ENCODE peak calls at places on chromosomes 1 and 21, in nine cellular contexts. One of them, this sample, is unnamed.

GRCh38 chr1:7857951-7858350 is 5.1 kb upstream of the UTS2 start:
- DNase-seq in bronchial epithelial cell: no peak
- DNase-seq in AG04449: no peak
- DNase-seq in mammary epithelial cell: no peak
- DNase-seq in testis: no peak
- DNase-seq in SK-N-SH: no peak
- DNase-seq in heart left ventricle: no peak
- DNase-seq in HCT116: no peak
- DNase-seq in fibroblast of the aortic adventitia: no peak
- DNase-seq in this sample: no peak

GRCh38 chr1:204268101-204268500 is 54.3 kb upstream of the GOLT1A start:
- DNase-seq in bronchial epithelial cell: no peak
- DNase-seq in AG04449: no peak
- DNase-seq in mammary epithelial cell: no peak
- DNase-seq in testis: no peak
- DNase-seq in SK-N-SH: no peak
- DNase-seq in heart left ventricle: no peak
- DNase-seq in HCT116: no peak
- DNase-seq in fibroblast of the aortic adventitia: no peak
- DNase-seq in this sample: no peak

GRCh38 chr1:36865080-36865900 is 169.0 kb downstream of the GRIK3 start:
- DNase-seq in bronchial epithelial cell: no peak
- DNase-seq in AG04449: no peak
- DNase-seq in mammary epithelial cell: no peak
- DNase-seq in testis: no peak
- DNase-seq in SK-N-SH: peak
- DNase-seq in heart left ventricle: no peak
- DNase-seq in HCT116: no peak
- DNase-seq in fibroblast of the aortic adventitia: no peak
- DNase-seq in this sample: no peak

GRCh38 chr21:32140212-32141008 is 138.4 kb downstream of the MIS18A start:
- DNase-seq in bronchial epithelial cell: no peak
- DNase-seq in AG04449: no peak
- DNase-seq in mammary epithelial cell: no peak
- DNase-seq in testis: no peak
- DNase-seq in SK-N-SH: peak
- DNase-seq in heart left ventricle: no peak
- DNase-seq in HCT116: no peak
- DNase-seq in fibroblast of the aortic adventitia: no peak
- DNase-seq in this sample: no peak

GRCh38 chr1:67393240-67393639 is 37.0 kb downstream of the SERBP1 start:
- DNase-seq in bronchial epithelial cell: no peak
- DNase-seq in AG04449: no peak
- DNase-seq in mammary epithelial cell: no peak
- DNase-seq in testis: no peak
- DNase-seq in SK-N-SH: no peak
- DNase-seq in heart left ventricle: peak
- DNase-seq in HCT116: no peak
- DNase-seq in fibroblast of the aortic adventitia: no peak
- DNase-seq in this sample: no peak

GRCh38 chr1:39900662-39901485 is 843 bp downstream of the MYCL start:
- DNase-seq in bronchial epithelial cell: no peak
- DNase-seq in AG04449: no peak
- DNase-seq in mammary epithelial cell: peak
- DNase-seq in testis: no peak
- DNase-seq in SK-N-SH: peak
- DNase-seq in heart left ventricle: peak
- DNase-seq in HCT116: no peak
- DNase-seq in fibroblast of the aortic adventitia: no peak
- DNase-seq in this sample: no peak

GRCh38 chr1:167110586-167110985 is 16.7 kb downstream of the STYXL2 start:
- DNase-seq in bronchial epithelial cell: no peak
- DNase-seq in AG04449: no peak
- DNase-seq in mammary epithelial cell: no peak
- DNase-seq in testis: no peak
- DNase-seq in SK-N-SH: no peak
- DNase-seq in heart left ventricle: no peak
- DNase-seq in HCT116: no peak
- DNase-seq in fibroblast of the aortic adventitia: no peak
- DNase-seq in this sample: no peak

GRCh38 chr1:182377175-182377574 is 14.4 kb downstream of the GLUL start:
- DNase-seq in bronchial epithelial cell: peak
- DNase-seq in AG04449: no peak
- DNase-seq in mammary epithelial cell: peak
- DNase-seq in testis: no peak
- DNase-seq in SK-N-SH: no peak
- DNase-seq in heart left ventricle: no peak
- DNase-seq in HCT116: no peak
- DNase-seq in fibroblast of the aortic adventitia: no peak
- DNase-seq in this sample: no peak

GRCh38 chr1:51354417-51354816 is 24.1 kb upstream of the TTC39A start:
- DNase-seq in bronchial epithelial cell: no peak
- DNase-seq in AG04449: no peak
- DNase-seq in mammary epithelial cell: no peak
- DNase-seq in testis: no peak
- DNase-seq in SK-N-SH: no peak
- DNase-seq in heart left ventricle: no peak
- DNase-seq in HCT116: no peak
- DNase-seq in fibroblast of the aortic adventitia: no peak
- DNase-seq in this sample: no peak

GRCh38 chr1:39529901-39530535 is 38.6 kb downstream of the BMP8A start:
- DNase-seq in bronchial epithelial cell: no peak
- DNase-seq in AG04449: no peak
- DNase-seq in mammary epithelial cell: no peak
- DNase-seq in testis: no peak
- DNase-seq in SK-N-SH: no peak
- DNase-seq in heart left ventricle: no peak
- DNase-seq in HCT116: no peak
- DNase-seq in fibroblast of the aortic adventitia: no peak
- DNase-seq in this sample: no peak

GRCh38 chr1:1304331-1305299 is 3.1 kb downstream of the ACAP3 start:
- DNase-seq in bronchial epithelial cell: peak
- DNase-seq in AG04449: no peak
- DNase-seq in mammary epithelial cell: peak
- DNase-seq in testis: peak
- DNase-seq in SK-N-SH: peak
- DNase-seq in heart left ventricle: peak
- DNase-seq in HCT116: no peak
- DNase-seq in fibroblast of the aortic adventitia: peak
- DNase-seq in this sample: peak

GRCh38 chr1:214277704-214278635 is 3.0 kb upstream of the SMYD2 start:
- DNase-seq in bronchial epithelial cell: no peak
- DNase-seq in AG04449: no peak
- DNase-seq in mammary epithelial cell: no peak
- DNase-seq in testis: no peak
- DNase-seq in SK-N-SH: no peak
- DNase-seq in heart left ventricle: peak
- DNase-seq in HCT116: no peak
- DNase-seq in fibroblast of the aortic adventitia: peak
- DNase-seq in this sample: no peak

GRCh38 chr1:113517346-113517745 is 127.0 kb downstream of the MAGI3 start:
- DNase-seq in bronchial epithelial cell: no peak
- DNase-seq in AG04449: no peak
- DNase-seq in mammary epithelial cell: no peak
- DNase-seq in testis: no peak
- DNase-seq in SK-N-SH: no peak
- DNase-seq in heart left ventricle: no peak
- DNase-seq in HCT116: no peak
- DNase-seq in fibroblast of the aortic adventitia: no peak
- DNase-seq in this sample: no peak

GRCh38 chr1:46671554-46671953 is at the start of gene TEX38:
- DNase-seq in bronchial epithelial cell: no peak
- DNase-seq in AG04449: no peak
- DNase-seq in mammary epithelial cell: no peak
- DNase-seq in testis: no peak
- DNase-seq in SK-N-SH: no peak
- DNase-seq in heart left ventricle: no peak
- DNase-seq in HCT116: no peak
- DNase-seq in fibroblast of the aortic adventitia: no peak
- DNase-seq in this sample: no peak

GRCh38 chr1:17759114-17759513 is 4.0 kb downstream of the ACTL8 start:
- DNase-seq in bronchial epithelial cell: no peak
- DNase-seq in AG04449: no peak
- DNase-seq in mammary epithelial cell: no peak
- DNase-seq in testis: peak
- DNase-seq in SK-N-SH: no peak
- DNase-seq in heart left ventricle: no peak
- DNase-seq in HCT116: peak
- DNase-seq in fibroblast of the aortic adventitia: no peak
- DNase-seq in this sample: no peak

GRCh38 chr1:234865171-234866006 is 255.4 kb upstream of the IRF2BP2 start:
- DNase-seq in bronchial epithelial cell: no peak
- DNase-seq in AG04449: no peak
- DNase-seq in mammary epithelial cell: no peak
- DNase-seq in testis: no peak
- DNase-seq in SK-N-SH: no peak
- DNase-seq in heart left ventricle: no peak
- DNase-seq in HCT116: no peak
- DNase-seq in fibroblast of the aortic adventitia: no peak
- DNase-seq in this sample: no peak

GRCh38 chr1:89609781-89610456 is 23.0 kb upstream of the LRRC8C start:
- DNase-seq in bronchial epithelial cell: no peak
- DNase-seq in AG04449: no peak
- DNase-seq in mammary epithelial cell: no peak
- DNase-seq in testis: no peak
- DNase-seq in SK-N-SH: no peak
- DNase-seq in heart left ventricle: no peak
- DNase-seq in HCT116: no peak
- DNase-seq in fibroblast of the aortic adventitia: no peak
- DNase-seq in this sample: no peak

GRCh38 chr1:161935264-161935663 is 88.4 kb downstream of the OLFML2B start:
- DNase-seq in bronchial epithelial cell: no peak
- DNase-seq in AG04449: no peak
- DNase-seq in mammary epithelial cell: no peak
- DNase-seq in testis: no peak
- DNase-seq in SK-N-SH: no peak
- DNase-seq in heart left ventricle: no peak
- DNase-seq in HCT116: no peak
- DNase-seq in fibroblast of the aortic adventitia: no peak
- DNase-seq in this sample: no peak

GRCh38 chr1:39564340-39564739 is 12.2 kb downstream of the PABPC4 start:
- DNase-seq in bronchial epithelial cell: no peak
- DNase-seq in AG04449: no peak
- DNase-seq in mammary epithelial cell: no peak
- DNase-seq in testis: no peak
- DNase-seq in SK-N-SH: no peak
- DNase-seq in heart left ventricle: no peak
- DNase-seq in HCT116: no peak
- DNase-seq in fibroblast of the aortic adventitia: no peak
- DNase-seq in this sample: no peak

GRCh38 chr1:15353839-15354579 is 55.7 kb upstream of the EFHD2 start:
- DNase-seq in bronchial epithelial cell: no peak
- DNase-seq in AG04449: no peak
- DNase-seq in mammary epithelial cell: no peak
- DNase-seq in testis: no peak
- DNase-seq in SK-N-SH: peak
- DNase-seq in heart left ventricle: no peak
- DNase-seq in HCT116: peak
- DNase-seq in fibroblast of the aortic adventitia: no peak
- DNase-seq in this sample: no peak

GRCh38 chr1:66503841-66504470 is 30.0 kb upstream of the SGIP1 start:
- DNase-seq in bronchial epithelial cell: peak
- DNase-seq in AG04449: no peak
- DNase-seq in mammary epithelial cell: peak
- DNase-seq in testis: peak
- DNase-seq in SK-N-SH: peak
- DNase-seq in heart left ventricle: peak
- DNase-seq in HCT116: peak
- DNase-seq in fibroblast of the aortic adventitia: peak
- DNase-seq in this sample: peak

GRCh38 chr1:182833271-182833670 is 5.9 kb upstream of the DHX9 start:
- DNase-seq in bronchial epithelial cell: peak
- DNase-seq in AG04449: no peak
- DNase-seq in mammary epithelial cell: peak
- DNase-seq in testis: no peak
- DNase-seq in SK-N-SH: no peak
- DNase-seq in heart left ventricle: no peak
- DNase-seq in HCT116: no peak
- DNase-seq in fibroblast of the aortic adventitia: peak
- DNase-seq in this sample: peak

GRCh38 chr1:185824106-185824505 is 89.9 kb downstream of the HMCN1 start:
- DNase-seq in bronchial epithelial cell: no peak
- DNase-seq in AG04449: no peak
- DNase-seq in mammary epithelial cell: no peak
- DNase-seq in testis: no peak
- DNase-seq in SK-N-SH: no peak
- DNase-seq in heart left ventricle: no peak
- DNase-seq in HCT116: no peak
- DNase-seq in fibroblast of the aortic adventitia: no peak
- DNase-seq in this sample: no peak

GRCh38 chr1:109832935-109833334 is 69.2 kb upstream of the EPS8L3 start:
- DNase-seq in bronchial epithelial cell: no peak
- DNase-seq in AG04449: no peak
- DNase-seq in mammary epithelial cell: no peak
- DNase-seq in testis: no peak
- DNase-seq in SK-N-SH: no peak
- DNase-seq in heart left ventricle: no peak
- DNase-seq in HCT116: no peak
- DNase-seq in fibroblast of the aortic adventitia: no peak
- DNase-seq in this sample: no peak
- H3K4me3 ChIP-seq in bronchial epithelial cell: no peak
- H3K4me3 ChIP-seq in AG04449: no peak
- H3K4me3 ChIP-seq in mammary epithelial cell: no peak
- H3K4me3 ChIP-seq in testis: no peak
- H3K4me3 ChIP-seq in SK-N-SH: no peak
- H3K4me3 ChIP-seq in heart left ventricle: no peak
- H3K4me3 ChIP-seq in HCT116: no peak
- H3K4me3 ChIP-seq in fibroblast of the aortic adventitia: no peak
- H3K4me3 ChIP-seq in this sample: no peak

GRCh38 chr1:230215049-230215448 is 148.0 kb downstream of the GALNT2 start:
- DNase-seq in bronchial epithelial cell: no peak
- DNase-seq in AG04449: no peak
- DNase-seq in mammary epithelial cell: no peak
- DNase-seq in testis: peak
- DNase-seq in SK-N-SH: no peak
- DNase-seq in heart left ventricle: peak
- DNase-seq in HCT116: no peak
- DNase-seq in fibroblast of the aortic adventitia: peak
- DNase-seq in this sample: peak
- TF ChIP-seq CTCF in bronchial epithelial cell: peak
- TF ChIP-seq CTCF in AG04449: peak
- TF ChIP-seq CTCF in mammary epithelial cell: peak
- TF ChIP-seq CTCF in testis: peak
- TF ChIP-seq CTCF in SK-N-SH: peak
- TF ChIP-seq CTCF in heart left ventricle: peak
- TF ChIP-seq CTCF in HCT116: no peak
- TF ChIP-seq CTCF in fibroblast of the aortic adventitia: peak
- TF ChIP-seq CTCF in this sample: peak

GRCh38 chr21:41851090-41851790 is 27.9 kb downstream of the PRDM15 start:
- DNase-seq in bronchial epithelial cell: no peak
- DNase-seq in AG04449: no peak
- DNase-seq in mammary epithelial cell: no peak
- DNase-seq in testis: peak
- DNase-seq in SK-N-SH: no peak
- DNase-seq in heart left ventricle: no peak
- DNase-seq in HCT116: no peak
- DNase-seq in fibroblast of the aortic adventitia: no peak
- DNase-seq in this sample: no peak
- H3K4me3 ChIP-seq in bronchial epithelial cell: no peak
- H3K4me3 ChIP-seq in AG04449: no peak
- H3K4me3 ChIP-seq in mammary epithelial cell: no peak
- H3K4me3 ChIP-seq in testis: no peak
- H3K4me3 ChIP-seq in SK-N-SH: no peak
- H3K4me3 ChIP-seq in heart left ventricle: no peak
- H3K4me3 ChIP-seq in HCT116: no peak
- H3K4me3 ChIP-seq in fibroblast of the aortic adventitia: no peak
- H3K4me3 ChIP-seq in this sample: no peak

GRCh38 chr1:33167650-33168447 is 14.0 kb downstream of the TRIM62 start:
- DNase-seq in bronchial epithelial cell: peak
- DNase-seq in AG04449: no peak
- DNase-seq in mammary epithelial cell: peak
- DNase-seq in testis: no peak
- DNase-seq in SK-N-SH: no peak
- DNase-seq in heart left ventricle: no peak
- DNase-seq in HCT116: no peak
- DNase-seq in fibroblast of the aortic adventitia: no peak
- DNase-seq in this sample: no peak
- TF ChIP-seq CTCF in bronchial epithelial cell: no peak
- TF ChIP-seq CTCF in AG04449: no peak
- TF ChIP-seq CTCF in mammary epithelial cell: no peak
- TF ChIP-seq CTCF in testis: no peak
- TF ChIP-seq CTCF in SK-N-SH: no peak
- TF ChIP-seq CTCF in heart left ventricle: no peak
- TF ChIP-seq CTCF in HCT116: no peak
- TF ChIP-seq CTCF in fibroblast of the aortic adventitia: no peak
- TF ChIP-seq CTCF in this sample: no peak